ENCODE peak calls at places on chromosomes 1 and 21, in ten cellular contexts. N is stimulated activated CD8-positive, alpha-beta memory T cell treated with anti-CD3 and anti-CD28 coated beads, Interleukin-15, amount 100 ng/mL, for 24 hours; B is upper lobe of right lung; Z is naive thymus-derived CD8-positive, alpha-beta T cell; D is ELR; Y is ureter; A is HEK293T; O is A549; V is NCI-H460; H is NAMALWA. T is an unnamed sample.

GRCh38 chr1:201172999-201173610 is 17.5 kb upstream of the IGFN1 start:
- DNase-seq in N (no peak), B (no peak), Z (no peak), D (peak), Y (no peak), A (no peak), O (peak), V (peak), H (no peak), T (no peak)

GRCh38 chr1:22711071-22711470 is 432 bp downstream of the EPHB2 start:
- DNase-seq in N (no peak), B (no peak), Z (no peak), D (peak), Y (no peak), A (peak), O (no peak), V (no peak), H (no peak), T (peak)

GRCh38 chr1:17591814-17592430 is 52.4 kb downstream of the ARHGEF10L start:
- DNase-seq in N (no peak), B (no peak), Z (no peak), D (no peak), Y (no peak), A (no peak), O (no peak), V (no peak), H (no peak), T (no peak)

GRCh38 chr1:228276361-228276831 is 68.6 kb downstream of the OBSCN start:
- DNase-seq in N (no peak), B (no peak), Z (no peak), D (no peak), Y (peak), A (no peak), O (no peak), V (no peak), H (peak), T (no peak)

GRCh38 chr1:84217239-84217638 is 73.2 kb downstream of the PRKACB start:
- DNase-seq in N (no peak), B (no peak), Z (no peak), D (no peak), Y (no peak), A (no peak), O (no peak), V (no peak), H (no peak), T (no peak)

GRCh38 chr1:201214886-201215285 is 24.3 kb downstream of the IGFN1 start:
- DNase-seq in N (no peak), B (peak), Z (no peak), D (no peak), Y (no peak), A (no peak), O (no peak), V (no peak), H (no peak), T (no peak)

GRCh38 chr1:38872401-38873026 is 634 bp downstream of the MYCBP start:
- DNase-seq in N (no peak), B (no peak), Z (peak), D (peak), Y (no peak), A (peak), O (no peak), V (no peak), H (peak), T (peak)

GRCh38 chr1:6033986-6034749 is 11.5 kb upstream of the KCNAB2 start:
- DNase-seq in N (no peak), B (no peak), Z (no peak), D (peak), Y (no peak), A (peak), O (peak), V (no peak), H (peak), T (peak)

GRCh38 chr1:234861024-234861620 is 251.1 kb upstream of the IRF2BP2 start:
- DNase-seq in N (no peak), B (no peak), Z (no peak), D (no peak), Y (no peak), A (no peak), O (no peak), V (no peak), H (no peak), T (no peak)

GRCh38 chr1:14215151-14215550 is 383.3 kb upstream of the KAZN start:
- DNase-seq in N (no peak), B (no peak), Z (no peak), D (no peak), Y (no peak), A (no peak), O (no peak), V (no peak), H (no peak), T (no peak)

GRCh38 chr21:31397939-31398338 is 53.9 kb upstream of the TIAM1 start:
- DNase-seq in N (no peak), B (no peak), Z (peak), D (no peak), Y (no peak), A (peak), O (no peak), V (no peak), H (no peak), T (peak)

GRCh38 chr1:91622586-91622985 is 121.9 kb downstream of the CDC7 start:
- DNase-seq in N (no peak), B (no peak), Z (no peak), D (no peak), Y (peak), A (no peak), O (no peak), V (no peak), H (no peak), T (no peak)

GRCh38 chr1:18128298-18128697 is 20.7 kb downstream of the IGSF21 start:
- DNase-seq in N (no peak), B (no peak), Z (no peak), D (no peak), Y (no peak), A (no peak), O (no peak), V (no peak), H (no peak), T (no peak)

T was measured in endothelial cell.